ENCODE peak calls at places on chromosomes 13 and 19, in eight cellular contexts. One of them, this sample, is unnamed. For H3K4me1, the result is how much of the 10 kb centered on the place peaks cover.

GRCh38 chr19:16896913-16897571 is 8.2 kb downstream of the F2RL3 start:
- DNase-seq in A549: peak
- DNase-seq in testis: peak
- DNase-seq in colonic mucosa: peak
- DNase-seq in lower lobe of right lung: peak
- DNase-seq in pancreas: peak
- DNase-seq in heart left ventricle: peak
- DNase-seq in body of pancreas: peak
- DNase-seq in this sample: peak

GRCh38 chr19:4322942-4323665 is 15.5 kb downstream of the STAP2 start:
- DNase-seq in A549: peak
- DNase-seq in pancreas: no peak
- DNase-seq in testis: no peak
- DNase-seq in lower lobe of right lung: no peak
- DNase-seq in heart left ventricle: no peak
- DNase-seq in colonic mucosa: no peak
- DNase-seq in body of pancreas: peak
- DNase-seq in this sample: no peak

GRCh38 chr13:84431646-84432045 is 549.4 kb upstream of the SLITRK1 start:
- DNase-seq in pancreas: no peak
- DNase-seq in heart left ventricle: no peak
- DNase-seq in testis: no peak
- DNase-seq in colonic mucosa: no peak
- DNase-seq in lower lobe of right lung: no peak
- DNase-seq in A549: no peak
- DNase-seq in body of pancreas: no peak
- DNase-seq in this sample: no peak

GRCh38 chr13:66534561-66534960 is 695.6 kb downstream of the PCDH9 start:
- DNase-seq in lower lobe of right lung: no peak
- DNase-seq in testis: no peak
- DNase-seq in pancreas: no peak
- DNase-seq in colonic mucosa: no peak
- DNase-seq in body of pancreas: no peak
- DNase-seq in heart left ventricle: no peak
- DNase-seq in A549: no peak
- DNase-seq in this sample: no peak

GRCh38 chr13:39250440-39250839 is 212.2 kb downstream of the NHLRC3 start:
- DNase-seq in lower lobe of right lung: no peak
- DNase-seq in body of pancreas: no peak
- DNase-seq in pancreas: no peak
- DNase-seq in colonic mucosa: no peak
- DNase-seq in testis: no peak
- DNase-seq in A549: no peak
- DNase-seq in heart left ventricle: no peak
- DNase-seq in this sample: no peak

GRCh38 chr19:2391118-2391725 is 31.2 kb downstream of the TMPRSS9 start:
- DNase-seq in colonic mucosa: peak
- DNase-seq in A549: peak
- DNase-seq in lower lobe of right lung: no peak
- DNase-seq in testis: peak
- DNase-seq in body of pancreas: peak
- DNase-seq in heart left ventricle: peak
- DNase-seq in pancreas: peak
- DNase-seq in this sample: no peak

GRCh38 chr13:86185636-86186035 is 386.4 kb upstream of the SLITRK6 start:
- DNase-seq in testis: no peak
- DNase-seq in heart left ventricle: no peak
- DNase-seq in colonic mucosa: no peak
- DNase-seq in lower lobe of right lung: no peak
- DNase-seq in A549: no peak
- DNase-seq in pancreas: no peak
- DNase-seq in body of pancreas: no peak
- DNase-seq in this sample: no peak

GRCh38 chr13:113887700-113888201 is 23.9 kb upstream of the GAS6 start:
- DNase-seq in testis: no peak
- DNase-seq in pancreas: no peak
- DNase-seq in A549: no peak
- DNase-seq in lower lobe of right lung: no peak
- DNase-seq in heart left ventricle: no peak
- DNase-seq in colonic mucosa: no peak
- DNase-seq in body of pancreas: no peak
- DNase-seq in this sample: peak

GRCh38 chr13:86269511-86269910 is 470.3 kb upstream of the SLITRK6 start:
- DNase-seq in pancreas: no peak
- DNase-seq in A549: no peak
- DNase-seq in heart left ventricle: no peak
- DNase-seq in body of pancreas: no peak
- DNase-seq in lower lobe of right lung: no peak
- DNase-seq in colonic mucosa: no peak
- DNase-seq in testis: no peak
- DNase-seq in this sample: no peak

GRCh38 chr19:46958542-46958941 is 61.1 kb upstream of the NPAS1 start:
- DNase-seq in pancreas: no peak
- DNase-seq in colonic mucosa: no peak
- DNase-seq in A549: no peak
- DNase-seq in lower lobe of right lung: no peak
- DNase-seq in heart left ventricle: no peak
- DNase-seq in testis: no peak
- DNase-seq in body of pancreas: no peak
- DNase-seq in this sample: no peak

GRCh38 chr13:90105276-90105675 is 1242.2 kb upstream of the MIR17HG start:
- DNase-seq in pancreas: no peak
- DNase-seq in lower lobe of right lung: no peak
- DNase-seq in body of pancreas: no peak
- DNase-seq in heart left ventricle: no peak
- DNase-seq in testis: no peak
- DNase-seq in colonic mucosa: no peak
- DNase-seq in A549: no peak
- DNase-seq in this sample: no peak

GRCh38 chr13:100275746-100276145 is 186.9 kb downstream of the PCCA start:
- DNase-seq in body of pancreas: no peak
- DNase-seq in pancreas: no peak
- DNase-seq in colonic mucosa: no peak
- DNase-seq in A549: no peak
- DNase-seq in heart left ventricle: no peak
- DNase-seq in testis: no peak
- DNase-seq in lower lobe of right lung: no peak
- DNase-seq in this sample: no peak

GRCh38 chr19:2803486-2804155 is 16.0 kb upstream of the ZNF554 start:
- DNase-seq in heart left ventricle: no peak
- DNase-seq in testis: no peak
- DNase-seq in A549: no peak
- DNase-seq in pancreas: no peak
- DNase-seq in lower lobe of right lung: no peak
- DNase-seq in body of pancreas: no peak
- DNase-seq in colonic mucosa: no peak
- DNase-seq in this sample: no peak

GRCh38 chr13:39656325-39656677 is 839 bp downstream of the COG6 start:
- DNase-seq in heart left ventricle: no peak
- DNase-seq in body of pancreas: no peak
- DNase-seq in pancreas: no peak
- DNase-seq in lower lobe of right lung: no peak
- DNase-seq in testis: no peak
- DNase-seq in A549: no peak
- DNase-seq in colonic mucosa: no peak
- DNase-seq in this sample: no peak

GRCh38 chr13:114135731-114136171 is 3.3 kb upstream of the RASA3 start:
- DNase-seq in heart left ventricle: no peak
- DNase-seq in colonic mucosa: no peak
- DNase-seq in testis: no peak
- DNase-seq in A549: no peak
- DNase-seq in lower lobe of right lung: no peak
- DNase-seq in body of pancreas: no peak
- DNase-seq in pancreas: no peak
- DNase-seq in this sample: no peak

GRCh38 chr19:35055715-35056179 is 14.2 kb downstream of the HPN start:
- DNase-seq in body of pancreas: no peak
- DNase-seq in heart left ventricle: no peak
- DNase-seq in lower lobe of right lung: peak
- DNase-seq in testis: no peak
- DNase-seq in A549: peak
- DNase-seq in pancreas: no peak
- DNase-seq in colonic mucosa: no peak
- DNase-seq in this sample: no peak

GRCh38 chr13:74574964-74575728 is 440.9 kb upstream of the KLF12 start:
- DNase-seq in body of pancreas: no peak
- DNase-seq in lower lobe of right lung: no peak
- DNase-seq in testis: no peak
- DNase-seq in A549: no peak
- DNase-seq in colonic mucosa: no peak
- DNase-seq in heart left ventricle: no peak
- DNase-seq in pancreas: no peak
- DNase-seq in this sample: no peak
- TF ChIP-seq CTCF in body of pancreas: no peak
- TF ChIP-seq CTCF in lower lobe of right lung: no peak
- TF ChIP-seq CTCF in testis: no peak
- TF ChIP-seq CTCF in A549: no peak
- TF ChIP-seq CTCF in colonic mucosa: no peak
- TF ChIP-seq CTCF in heart left ventricle: no peak
- TF ChIP-seq CTCF in pancreas: no peak
- TF ChIP-seq CTCF in this sample: no peak

DNA sequence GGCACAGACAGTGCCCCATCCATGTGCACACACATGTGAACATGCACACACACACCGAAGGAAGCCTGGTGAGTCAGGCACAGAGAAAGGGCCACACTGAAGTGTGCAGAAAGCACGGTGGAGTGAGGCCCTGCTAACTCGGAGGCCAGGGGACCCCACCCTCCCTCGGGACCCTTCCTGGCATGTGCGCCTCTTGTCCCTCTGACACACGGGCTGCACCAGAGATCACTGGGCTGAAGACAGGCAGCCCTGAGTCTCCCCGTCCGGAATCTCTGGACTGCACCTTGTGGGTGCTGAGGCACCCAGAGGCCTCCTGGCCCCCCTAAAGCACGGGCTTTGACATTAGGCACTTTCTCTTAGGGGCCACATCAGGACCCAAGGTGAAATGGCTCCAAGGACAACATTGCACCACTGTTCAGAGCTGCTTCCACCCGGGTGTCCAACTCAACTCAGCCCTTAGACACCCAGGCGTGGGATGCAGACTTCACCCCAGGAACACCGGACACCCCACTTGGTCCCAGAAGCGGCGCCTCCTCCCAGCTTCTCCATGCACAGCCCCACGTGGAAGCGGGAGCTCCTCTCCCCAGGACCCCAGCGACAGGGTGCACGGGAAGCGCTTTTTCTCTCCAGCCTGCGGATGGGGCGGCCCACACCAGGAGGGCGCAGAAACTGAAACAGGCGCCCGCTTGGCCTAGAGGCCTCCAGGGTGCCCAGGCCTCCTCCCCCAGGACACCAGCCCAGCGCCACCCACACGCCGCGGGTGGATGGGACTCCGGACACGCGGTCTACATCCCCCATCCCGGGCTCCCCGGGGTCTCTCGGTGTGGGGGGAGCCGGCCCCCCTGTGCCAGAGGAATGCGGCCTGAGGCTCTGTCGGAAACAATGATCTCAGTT is 90.2 kb downstream of the SPACA7 start:
- DNase-seq in colonic mucosa: no peak
- DNase-seq in body of pancreas: no peak
- DNase-seq in heart left ventricle: no peak
- DNase-seq in testis: no peak
- DNase-seq in pancreas: no peak
- DNase-seq in A549: no peak
- DNase-seq in lower lobe of right lung: no peak
- DNase-seq in this sample: no peak
- H3K4me1 ChIP-seq in colonic mucosa: under half
- H3K4me1 ChIP-seq in body of pancreas: under half
- H3K4me1 ChIP-seq in heart left ventricle: under half
- H3K4me1 ChIP-seq in testis: under half
- H3K4me1 ChIP-seq in pancreas: under half
- H3K4me1 ChIP-seq in A549: under half
- H3K4me1 ChIP-seq in lower lobe of right lung: under half
- H3K4me1 ChIP-seq in this sample: under half

DNA sequence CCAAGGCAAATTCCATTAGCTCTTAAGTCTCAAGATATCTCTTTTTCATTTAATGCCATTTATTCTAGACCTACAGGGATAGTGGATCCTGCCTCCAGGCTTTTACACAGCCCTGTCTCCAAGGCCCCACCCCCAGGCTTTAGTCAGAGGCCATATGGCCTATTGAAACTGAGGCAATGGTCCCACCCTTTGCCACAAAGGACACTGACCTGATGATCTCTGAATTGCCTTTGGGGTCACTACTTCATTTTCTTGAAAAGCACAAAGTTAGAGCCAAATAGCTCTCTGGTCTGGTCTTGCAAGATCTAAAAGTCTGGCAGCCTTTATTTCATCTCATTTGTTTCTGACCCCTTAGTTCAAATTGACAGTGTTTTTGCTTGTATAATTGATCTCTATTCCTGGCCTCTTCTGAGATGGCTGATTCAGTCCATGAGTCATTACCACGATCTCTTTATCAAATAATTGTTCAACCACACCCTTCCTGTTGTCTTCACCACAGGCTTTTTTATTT is 209.8 kb downstream of the FGF14 start:
- DNase-seq in testis: no peak
- DNase-seq in body of pancreas: no peak
- DNase-seq in heart left ventricle: no peak
- DNase-seq in A549: no peak
- DNase-seq in pancreas: no peak
- DNase-seq in lower lobe of right lung: no peak
- DNase-seq in colonic mucosa: no peak
- DNase-seq in this sample: no peak
- H3K27ac ChIP-seq in testis: no peak
- H3K27ac ChIP-seq in body of pancreas: no peak
- H3K27ac ChIP-seq in heart left ventricle: no peak
- H3K27ac ChIP-seq in A549: no peak
- H3K27ac ChIP-seq in pancreas: no peak
- H3K27ac ChIP-seq in lower lobe of right lung: no peak
- H3K27ac ChIP-seq in colonic mucosa: no peak
- H3K27ac ChIP-seq in this sample: no peak

GRCh38 chr13:97257228-97257755 is 35.2 kb downstream of the MBNL2 start:
- DNase-seq in heart left ventricle: no peak
- DNase-seq in testis: no peak
- DNase-seq in pancreas: no peak
- DNase-seq in lower lobe of right lung: no peak
- DNase-seq in A549: peak
- DNase-seq in body of pancreas: no peak
- DNase-seq in colonic mucosa: no peak
- DNase-seq in this sample: no peak

GRCh38 chr13:97259787-97260641 is 37.9 kb downstream of the MBNL2 start:
- DNase-seq in A549: peak
- DNase-seq in heart left ventricle: no peak
- DNase-seq in colonic mucosa: no peak
- DNase-seq in testis: no peak
- DNase-seq in pancreas: peak
- DNase-seq in body of pancreas: no peak
- DNase-seq in lower lobe of right lung: no peak
- DNase-seq in this sample: no peak

GRCh38 chr13:97258801-97259200 is 36.7 kb downstream of the MBNL2 start:
- DNase-seq in testis: no peak
- DNase-seq in heart left ventricle: no peak
- DNase-seq in pancreas: no peak
- DNase-seq in A549: no peak
- DNase-seq in lower lobe of right lung: no peak
- DNase-seq in body of pancreas: no peak
- DNase-seq in colonic mucosa: no peak
- DNase-seq in this sample: no peak

GRCh38 chr13:97256343-97256783 is 34.2 kb downstream of the MBNL2 start:
- DNase-seq in heart left ventricle: no peak
- DNase-seq in pancreas: peak
- DNase-seq in colonic mucosa: no peak
- DNase-seq in A549: peak
- DNase-seq in lower lobe of right lung: no peak
- DNase-seq in body of pancreas: no peak
- DNase-seq in testis: no peak
- DNase-seq in this sample: no peak

GRCh38 chr13:97257800-97258799 is 36.0 kb downstream of the MBNL2 start:
- DNase-seq in pancreas: peak
- DNase-seq in heart left ventricle: peak
- DNase-seq in A549: peak
- DNase-seq in colonic mucosa: no peak
- DNase-seq in testis: no peak
- DNase-seq in lower lobe of right lung: no peak
- DNase-seq in body of pancreas: peak
- DNase-seq in this sample: peak
- TF ChIP-seq CTCF in pancreas: no peak
- TF ChIP-seq CTCF in heart left ventricle: peak
- TF ChIP-seq CTCF in A549: peak
- TF ChIP-seq CTCF in colonic mucosa: no peak
- TF ChIP-seq CTCF in testis: no peak
- TF ChIP-seq CTCF in lower lobe of right lung: no peak
- TF ChIP-seq CTCF in body of pancreas: no peak
- TF ChIP-seq CTCF in this sample: no peak